ENCODE peak calls at places on chromosomes 12 and 14, in nine cellular contexts. One of them, this sample, is unnamed.

GRCh38 chr12:78671295-78671694 is 193.3 kb upstream of the SYT1 start:
- DNase-seq in ovary: no peak
- DNase-seq in CD8-positive, alpha-beta T cell: no peak
- DNase-seq in esophagus muscularis mucosa: no peak
- DNase-seq in lower leg skin: no peak
- DNase-seq in dorsolateral prefrontal cortex: no peak
- DNase-seq in cardiac muscle cell: peak
- DNase-seq in IMR-90: peak
- DNase-seq in astrocyte of the spinal cord: peak
- DNase-seq in this sample: no peak

GRCh38 chr12:24378548-24379011 is 429.1 kb upstream of the SOX5 start:
- DNase-seq in ovary: no peak
- DNase-seq in CD8-positive, alpha-beta T cell: no peak
- DNase-seq in esophagus muscularis mucosa: no peak
- DNase-seq in lower leg skin: no peak
- DNase-seq in dorsolateral prefrontal cortex: no peak
- DNase-seq in cardiac muscle cell: no peak
- DNase-seq in IMR-90: peak
- DNase-seq in astrocyte of the spinal cord: peak
- DNase-seq in this sample: no peak

GRCh38 chr12:9751204-9752144 is 9.2 kb downstream of the CD69 start:
- DNase-seq in ovary: no peak
- DNase-seq in CD8-positive, alpha-beta T cell: no peak
- DNase-seq in esophagus muscularis mucosa: no peak
- DNase-seq in lower leg skin: no peak
- DNase-seq in dorsolateral prefrontal cortex: no peak
- DNase-seq in cardiac muscle cell: peak
- DNase-seq in IMR-90: peak
- DNase-seq in astrocyte of the spinal cord: peak
- DNase-seq in this sample: no peak

GRCh38 chr12:81533054-81533453 is 226.1 kb downstream of the PPFIA2 start:
- DNase-seq in ovary: no peak
- DNase-seq in CD8-positive, alpha-beta T cell: no peak
- DNase-seq in esophagus muscularis mucosa: no peak
- DNase-seq in lower leg skin: no peak
- DNase-seq in dorsolateral prefrontal cortex: no peak
- DNase-seq in cardiac muscle cell: no peak
- DNase-seq in IMR-90: no peak
- DNase-seq in astrocyte of the spinal cord: no peak
- DNase-seq in this sample: no peak

GRCh38 chr14:69339426-69339825 is 58.7 kb downstream of the ERH start:
- DNase-seq in ovary: no peak
- DNase-seq in CD8-positive, alpha-beta T cell: no peak
- DNase-seq in esophagus muscularis mucosa: no peak
- DNase-seq in lower leg skin: no peak
- DNase-seq in dorsolateral prefrontal cortex: no peak
- DNase-seq in cardiac muscle cell: no peak
- DNase-seq in IMR-90: no peak
- DNase-seq in astrocyte of the spinal cord: no peak
- DNase-seq in this sample: no peak

GRCh38 chr12:85698937-85699336 is 137.3 kb downstream of the RASSF9 start:
- DNase-seq in ovary: no peak
- DNase-seq in CD8-positive, alpha-beta T cell: no peak
- DNase-seq in esophagus muscularis mucosa: no peak
- DNase-seq in lower leg skin: no peak
- DNase-seq in dorsolateral prefrontal cortex: no peak
- DNase-seq in cardiac muscle cell: no peak
- DNase-seq in IMR-90: no peak
- DNase-seq in astrocyte of the spinal cord: no peak
- DNase-seq in this sample: no peak

GRCh38 chr12:30461011-30461670 is 234.5 kb downstream of the IPO8 start:
- DNase-seq in ovary: no peak
- DNase-seq in CD8-positive, alpha-beta T cell: no peak
- DNase-seq in esophagus muscularis mucosa: no peak
- DNase-seq in lower leg skin: no peak
- DNase-seq in dorsolateral prefrontal cortex: no peak
- DNase-seq in cardiac muscle cell: no peak
- DNase-seq in IMR-90: no peak
- DNase-seq in astrocyte of the spinal cord: no peak
- DNase-seq in this sample: no peak

GRCh38 chr14:41385787-41386186 is 220.9 kb upstream of the LRFN5 start:
- DNase-seq in ovary: no peak
- DNase-seq in CD8-positive, alpha-beta T cell: no peak
- DNase-seq in esophagus muscularis mucosa: no peak
- DNase-seq in lower leg skin: no peak
- DNase-seq in dorsolateral prefrontal cortex: no peak
- DNase-seq in cardiac muscle cell: no peak
- DNase-seq in IMR-90: no peak
- DNase-seq in astrocyte of the spinal cord: no peak
- DNase-seq in this sample: no peak

GRCh38 chr12:120726961-120727360 is 1.3 kb downstream of the ACADS start:
- DNase-seq in ovary: no peak
- DNase-seq in CD8-positive, alpha-beta T cell: no peak
- DNase-seq in esophagus muscularis mucosa: no peak
- DNase-seq in lower leg skin: no peak
- DNase-seq in dorsolateral prefrontal cortex: no peak
- DNase-seq in cardiac muscle cell: no peak
- DNase-seq in IMR-90: no peak
- DNase-seq in astrocyte of the spinal cord: no peak
- DNase-seq in this sample: no peak
- H3K4me3 ChIP-seq in ovary: no peak
- H3K4me3 ChIP-seq in CD8-positive, alpha-beta T cell: no peak
- H3K4me3 ChIP-seq in esophagus muscularis mucosa: no peak
- H3K4me3 ChIP-seq in lower leg skin: no peak
- H3K4me3 ChIP-seq in dorsolateral prefrontal cortex: no peak
- H3K4me3 ChIP-seq in cardiac muscle cell: no peak
- H3K4me3 ChIP-seq in IMR-90: no peak
- H3K4me3 ChIP-seq in astrocyte of the spinal cord: no peak
- H3K4me3 ChIP-seq in this sample: no peak

GRCh38 chr12:47902131-47902639 is 2.6 kb downstream of the VDR start:
- DNase-seq in ovary: no peak
- DNase-seq in CD8-positive, alpha-beta T cell: no peak
- DNase-seq in esophagus muscularis mucosa: no peak
- DNase-seq in lower leg skin: no peak
- DNase-seq in dorsolateral prefrontal cortex: no peak
- DNase-seq in cardiac muscle cell: no peak
- DNase-seq in IMR-90: no peak
- DNase-seq in astrocyte of the spinal cord: no peak
- DNase-seq in this sample: no peak

GRCh38 chr12:47903927-47904646 is 707 bp downstream of the VDR start:
- DNase-seq in ovary: no peak
- DNase-seq in CD8-positive, alpha-beta T cell: peak
- DNase-seq in esophagus muscularis mucosa: no peak
- DNase-seq in lower leg skin: peak
- DNase-seq in dorsolateral prefrontal cortex: no peak
- DNase-seq in cardiac muscle cell: peak
- DNase-seq in IMR-90: peak
- DNase-seq in astrocyte of the spinal cord: peak
- DNase-seq in this sample: no peak

GRCh38 chr12:47904647-47905312 is at the start of gene VDR:
- DNase-seq in ovary: peak
- DNase-seq in CD8-positive, alpha-beta T cell: peak
- DNase-seq in esophagus muscularis mucosa: peak
- DNase-seq in lower leg skin: peak
- DNase-seq in dorsolateral prefrontal cortex: no peak
- DNase-seq in cardiac muscle cell: peak
- DNase-seq in IMR-90: peak
- DNase-seq in astrocyte of the spinal cord: peak
- DNase-seq in this sample: peak

GRCh38 chr12:47901285-47902093 is 3.3 kb downstream of the VDR start:
- DNase-seq in ovary: no peak
- DNase-seq in CD8-positive, alpha-beta T cell: no peak
- DNase-seq in esophagus muscularis mucosa: no peak
- DNase-seq in lower leg skin: no peak
- DNase-seq in dorsolateral prefrontal cortex: no peak
- DNase-seq in cardiac muscle cell: no peak
- DNase-seq in IMR-90: no peak
- DNase-seq in astrocyte of the spinal cord: no peak
- DNase-seq in this sample: no peak

DNA sequence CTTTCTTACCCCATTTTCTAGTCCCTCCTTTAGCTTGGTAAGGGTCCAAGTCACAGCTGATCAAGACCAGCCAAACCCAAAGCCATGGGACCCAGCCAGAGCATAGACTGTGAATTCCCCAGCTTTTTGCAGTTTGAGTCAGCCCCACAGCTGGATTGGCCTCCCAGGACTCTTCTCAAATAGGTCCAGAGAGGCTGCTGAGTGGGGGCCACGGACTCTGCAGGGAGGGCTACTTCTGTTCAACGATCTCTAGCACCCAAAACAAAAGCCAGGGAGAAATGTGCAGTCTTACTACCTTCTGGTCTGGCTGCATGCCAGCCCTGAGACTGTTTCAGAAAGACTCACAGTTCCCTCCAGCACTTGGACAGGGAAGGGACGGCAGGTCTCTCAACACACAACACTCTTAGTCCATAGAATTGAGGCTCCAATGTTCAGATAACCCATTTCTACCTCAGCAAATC is 1.6 kb downstream of the VDR start:
- DNase-seq in ovary: no peak
- DNase-seq in CD8-positive, alpha-beta T cell: no peak
- DNase-seq in esophagus muscularis mucosa: no peak
- DNase-seq in lower leg skin: peak
- DNase-seq in dorsolateral prefrontal cortex: no peak
- DNase-seq in cardiac muscle cell: peak
- DNase-seq in IMR-90: peak
- DNase-seq in astrocyte of the spinal cord: peak
- DNase-seq in this sample: no peak
- H3K4me3 ChIP-seq in ovary: no peak
- H3K4me3 ChIP-seq in CD8-positive, alpha-beta T cell: no peak
- H3K4me3 ChIP-seq in esophagus muscularis mucosa: no peak
- H3K4me3 ChIP-seq in lower leg skin: no peak
- H3K4me3 ChIP-seq in dorsolateral prefrontal cortex: no peak
- H3K4me3 ChIP-seq in cardiac muscle cell: no peak
- H3K4me3 ChIP-seq in IMR-90: no peak
- H3K4me3 ChIP-seq in astrocyte of the spinal cord: peak
- H3K4me3 ChIP-seq in this sample: no peak

GRCh38 chr14:65354715-65355114 is 57.8 kb upstream of the FUT8 start:
- DNase-seq in ovary: no peak
- DNase-seq in CD8-positive, alpha-beta T cell: no peak
- DNase-seq in esophagus muscularis mucosa: no peak
- DNase-seq in lower leg skin: no peak
- DNase-seq in dorsolateral prefrontal cortex: no peak
- DNase-seq in cardiac muscle cell: no peak
- DNase-seq in IMR-90: no peak
- DNase-seq in astrocyte of the spinal cord: no peak
- DNase-seq in this sample: no peak

GRCh38 chr14:65359503-65359902 is 53.0 kb upstream of the FUT8 start:
- DNase-seq in ovary: no peak
- DNase-seq in CD8-positive, alpha-beta T cell: no peak
- DNase-seq in esophagus muscularis mucosa: no peak
- DNase-seq in lower leg skin: no peak
- DNase-seq in dorsolateral prefrontal cortex: no peak
- DNase-seq in cardiac muscle cell: peak
- DNase-seq in IMR-90: peak
- DNase-seq in astrocyte of the spinal cord: no peak
- DNase-seq in this sample: no peak

GRCh38 chr14:65356327-65356836 is 56.1 kb upstream of the FUT8 start:
- DNase-seq in ovary: no peak
- DNase-seq in CD8-positive, alpha-beta T cell: no peak
- DNase-seq in esophagus muscularis mucosa: no peak
- DNase-seq in lower leg skin: peak
- DNase-seq in dorsolateral prefrontal cortex: no peak
- DNase-seq in cardiac muscle cell: peak
- DNase-seq in IMR-90: peak
- DNase-seq in astrocyte of the spinal cord: peak
- DNase-seq in this sample: peak

GRCh38 chr14:65354131-65354530 is 58.4 kb upstream of the FUT8 start:
- DNase-seq in ovary: no peak
- DNase-seq in CD8-positive, alpha-beta T cell: no peak
- DNase-seq in esophagus muscularis mucosa: no peak
- DNase-seq in lower leg skin: no peak
- DNase-seq in dorsolateral prefrontal cortex: no peak
- DNase-seq in cardiac muscle cell: no peak
- DNase-seq in IMR-90: no peak
- DNase-seq in astrocyte of the spinal cord: no peak
- DNase-seq in this sample: no peak

GRCh38 chr14:65357091-65357490 is 55.4 kb upstream of the FUT8 start:
- DNase-seq in ovary: no peak
- DNase-seq in CD8-positive, alpha-beta T cell: no peak
- DNase-seq in esophagus muscularis mucosa: no peak
- DNase-seq in lower leg skin: no peak
- DNase-seq in dorsolateral prefrontal cortex: no peak
- DNase-seq in cardiac muscle cell: no peak
- DNase-seq in IMR-90: no peak
- DNase-seq in astrocyte of the spinal cord: no peak
- DNase-seq in this sample: no peak
- H3K4me3 ChIP-seq in ovary: no peak
- H3K4me3 ChIP-seq in CD8-positive, alpha-beta T cell: no peak
- H3K4me3 ChIP-seq in esophagus muscularis mucosa: no peak
- H3K4me3 ChIP-seq in lower leg skin: no peak
- H3K4me3 ChIP-seq in dorsolateral prefrontal cortex: no peak
- H3K4me3 ChIP-seq in cardiac muscle cell: no peak
- H3K4me3 ChIP-seq in IMR-90: no peak
- H3K4me3 ChIP-seq in astrocyte of the spinal cord: no peak
- H3K4me3 ChIP-seq in this sample: no peak

DNA sequence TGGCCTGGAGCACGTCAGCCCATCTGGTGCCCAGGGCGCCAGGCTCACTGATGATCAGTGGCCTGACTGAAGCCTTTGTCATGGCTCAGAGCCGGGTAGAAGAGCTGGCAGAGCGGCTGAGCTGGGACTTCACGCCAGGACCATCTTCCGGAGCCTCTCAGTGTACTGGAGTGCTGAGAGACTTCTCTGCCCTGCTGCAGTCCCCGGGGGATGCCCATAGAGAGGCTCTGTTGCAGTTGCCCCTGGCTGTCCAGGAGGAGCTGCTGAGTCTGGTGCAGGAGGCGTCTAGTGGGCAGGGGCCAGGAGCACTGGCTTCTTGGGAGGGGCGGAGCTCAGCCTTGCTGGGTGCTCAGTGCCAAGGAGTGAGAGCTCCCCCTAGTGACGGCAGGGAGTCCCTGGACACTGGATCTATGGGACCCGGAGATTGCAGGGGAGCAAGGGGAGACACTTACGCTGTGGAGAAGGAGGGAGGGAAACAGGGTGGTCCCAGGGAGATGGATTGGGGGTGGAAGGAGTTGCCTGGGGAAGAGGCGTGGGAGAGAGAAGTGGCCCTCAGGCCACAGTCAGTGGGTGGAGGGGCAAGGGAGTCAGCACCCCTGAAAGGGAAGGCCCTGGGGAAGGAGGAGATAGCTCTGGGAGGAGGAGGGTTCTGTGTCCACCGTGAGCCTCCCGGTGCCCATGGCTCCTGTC is 2.0 kb downstream of the KHNYN start:
- DNase-seq in ovary: peak
- DNase-seq in CD8-positive, alpha-beta T cell: peak
- DNase-seq in esophagus muscularis mucosa: peak
- DNase-seq in lower leg skin: peak
- DNase-seq in dorsolateral prefrontal cortex: peak
- DNase-seq in cardiac muscle cell: peak
- DNase-seq in IMR-90: peak
- DNase-seq in astrocyte of the spinal cord: peak
- DNase-seq in this sample: peak
- H3K4me3 ChIP-seq in ovary: no peak
- H3K4me3 ChIP-seq in CD8-positive, alpha-beta T cell: peak
- H3K4me3 ChIP-seq in esophagus muscularis mucosa: peak
- H3K4me3 ChIP-seq in lower leg skin: no peak
- H3K4me3 ChIP-seq in dorsolateral prefrontal cortex: peak
- H3K4me3 ChIP-seq in cardiac muscle cell: no peak
- H3K4me3 ChIP-seq in IMR-90: no peak
- H3K4me3 ChIP-seq in astrocyte of the spinal cord: peak
- H3K4me3 ChIP-seq in this sample: no peak

This sample was measured in Jurkat, Clone E6-1.